ENCODE peak calls at places on chromosomes 16 and 17, in five cellular contexts. One of them, this sample, is unnamed.

GRCh38 chr16:30997000-30997886 is 12.2 kb downstream of the HSD3B7 start:
- DNase-seq in IMR-90: peak; percentile 41
- DNase-seq in GM23248: peak; percentile 92
- DNase-seq in mucosa of descending colon: peak; percentile 90
- DNase-seq in heart left ventricle: peak; percentile 83
- DNase-seq in this sample: peak; percentile 53

GRCh38 chr16:29765167-29766032 is 12.7 kb upstream of the ZG16 start:
- DNase-seq in IMR-90: no peak
- DNase-seq in GM23248: no peak
- DNase-seq in mucosa of descending colon: peak; percentile 73
- DNase-seq in heart left ventricle: no peak
- DNase-seq in this sample: no peak

GRCh38 chr16:12099451-12100123 is 123.1 kb downstream of the SNX29 start:
- DNase-seq in IMR-90: no peak
- DNase-seq in GM23248: no peak
- DNase-seq in mucosa of descending colon: no peak
- DNase-seq in heart left ventricle: no peak
- DNase-seq in this sample: no peak

GRCh38 chr16:8685617-8686016 is 11.2 kb downstream of the ABAT start:
- DNase-seq in IMR-90: no peak
- DNase-seq in GM23248: no peak
- DNase-seq in mucosa of descending colon: no peak
- DNase-seq in heart left ventricle: no peak
- DNase-seq in this sample: no peak

GRCh38 chr17:44911133-44912001 is 3.9 kb downstream of the GFAP start:
- DNase-seq in IMR-90: peak; percentile 24
- DNase-seq in GM23248: peak; percentile 73
- DNase-seq in mucosa of descending colon: peak; percentile 75
- DNase-seq in heart left ventricle: peak; percentile 74
- DNase-seq in this sample: peak; percentile 32

GRCh38 chr17:56985371-56986162 is 7.6 kb downstream of the SCPEP1 start:
- DNase-seq in IMR-90: no peak
- DNase-seq in GM23248: no peak
- DNase-seq in mucosa of descending colon: no peak
- DNase-seq in heart left ventricle: no peak
- DNase-seq in this sample: no peak

GRCh38 chr16:67237396-67238277 is 9.6 kb downstream of the FHOD1 start:
- DNase-seq in IMR-90: no peak
- DNase-seq in GM23248: no peak
- DNase-seq in mucosa of descending colon: peak; percentile 15
- DNase-seq in heart left ventricle: peak; percentile 18
- DNase-seq in this sample: no peak

GRCh38 chr16:82748026-82748425 is 121.3 kb downstream of the CDH13 start:
- DNase-seq in IMR-90: peak; percentile 66
- DNase-seq in GM23248: peak; percentile 81
- DNase-seq in mucosa of descending colon: no peak
- DNase-seq in heart left ventricle: peak; percentile 66
- DNase-seq in this sample: peak; percentile 81

GRCh38 chr17:48526986-48527741 is 3.6 kb downstream of the HOXB1 start:
- DNase-seq in IMR-90: no peak
- DNase-seq in GM23248: no peak
- DNase-seq in mucosa of descending colon: no peak
- DNase-seq in heart left ventricle: no peak
- DNase-seq in this sample: no peak

GRCh38 chr17:57559226-57559625 is 185.9 kb downstream of the CCDC182 start:
- DNase-seq in IMR-90: no peak
- DNase-seq in GM23248: no peak
- DNase-seq in mucosa of descending colon: no peak
- DNase-seq in heart left ventricle: no peak
- DNase-seq in this sample: no peak

GRCh38 chr17:61088556-61088955 is 311.1 kb upstream of the TBX2 start:
- DNase-seq in IMR-90: peak; percentile 25
- DNase-seq in GM23248: no peak
- DNase-seq in mucosa of descending colon: no peak
- DNase-seq in heart left ventricle: no peak
- DNase-seq in this sample: no peak

GRCh38 chr16:4957720-4958509 is at the start of gene SEC14L5:
- DNase-seq in IMR-90: peak; percentile 97
- DNase-seq in GM23248: peak; percentile 100
- DNase-seq in mucosa of descending colon: peak; percentile 99
- DNase-seq in heart left ventricle: peak; percentile 98
- DNase-seq in this sample: peak; percentile 96

GRCh38 chr16:75761111-75761510 is 34.8 kb upstream of the CPHXL start:
- DNase-seq in IMR-90: peak; percentile 11
- DNase-seq in GM23248: peak; percentile 42
- DNase-seq in mucosa of descending colon: no peak
- DNase-seq in heart left ventricle: no peak
- DNase-seq in this sample: peak; percentile 22

GRCh38 chr17:75326587-75326955 is 37.3 kb upstream of the SLC25A19 start:
- DNase-seq in IMR-90: no peak
- DNase-seq in GM23248: no peak
- DNase-seq in mucosa of descending colon: no peak
- DNase-seq in heart left ventricle: no peak
- DNase-seq in this sample: no peak
- H3K4me3 ChIP-seq in IMR-90: no peak overlapping the region
- H3K4me3 ChIP-seq in GM23248: no peak overlapping the region
- H3K4me3 ChIP-seq in mucosa of descending colon: no peak overlapping the region
- H3K4me3 ChIP-seq in heart left ventricle: no peak overlapping the region
- H3K4me3 ChIP-seq in this sample: no peak overlapping the region

GRCh38 chr17:83099570-83100181 is 20.3 kb downstream of the METRNL start:
- DNase-seq in IMR-90: no peak
- DNase-seq in GM23248: peak; percentile 80
- DNase-seq in mucosa of descending colon: peak; percentile 67
- DNase-seq in heart left ventricle: peak; percentile 75
- DNase-seq in this sample: peak; percentile 69

GRCh38 chr17:83096401-83097220 is 17.2 kb downstream of the METRNL start:
- DNase-seq in IMR-90: no peak
- DNase-seq in GM23248: no peak
- DNase-seq in mucosa of descending colon: peak; percentile 66
- DNase-seq in heart left ventricle: no peak
- DNase-seq in this sample: no peak

GRCh38 chr17:83097831-83098230 is 18.4 kb downstream of the METRNL start:
- DNase-seq in IMR-90: no peak
- DNase-seq in GM23248: no peak
- DNase-seq in mucosa of descending colon: peak; percentile 42
- DNase-seq in heart left ventricle: no peak
- DNase-seq in this sample: no peak

GRCh38 chr17:83099086-83099540 is 19.7 kb downstream of the METRNL start:
- DNase-seq in IMR-90: no peak
- DNase-seq in GM23248: peak; percentile 53
- DNase-seq in mucosa of descending colon: peak; percentile 48
- DNase-seq in heart left ventricle: no peak
- DNase-seq in this sample: no peak

GRCh38 chr17:83098241-83099085 is 19.1 kb downstream of the METRNL start:
- DNase-seq in IMR-90: no peak
- DNase-seq in GM23248: peak; percentile 75
- DNase-seq in mucosa of descending colon: peak; percentile 50
- DNase-seq in heart left ventricle: no peak
- DNase-seq in this sample: peak; percentile 21
- H3K4me3 ChIP-seq in IMR-90: no peak overlapping the region
- H3K4me3 ChIP-seq in GM23248: no peak overlapping the region
- H3K4me3 ChIP-seq in mucosa of descending colon: no peak overlapping the region
- H3K4me3 ChIP-seq in heart left ventricle: no peak overlapping the region
- H3K4me3 ChIP-seq in this sample: no peak overlapping the region

GRCh38 chr16:15961060-15961511 is 11.7 kb downstream of the ABCC1 start:
- DNase-seq in IMR-90: peak; percentile 68
- DNase-seq in GM23248: no peak
- DNase-seq in mucosa of descending colon: no peak
- DNase-seq in heart left ventricle: no peak
- DNase-seq in this sample: peak; percentile 69
- H3K4me3 ChIP-seq in IMR-90: no peak overlapping the region
- H3K4me3 ChIP-seq in GM23248: no peak overlapping the region
- H3K4me3 ChIP-seq in mucosa of descending colon: no peak overlapping the region
- H3K4me3 ChIP-seq in heart left ventricle: no peak overlapping the region
- H3K4me3 ChIP-seq in this sample: no peak overlapping the region

GRCh38 chr17:66378296-66378695 is 75.9 kb downstream of the PRKCA start:
- DNase-seq in IMR-90: peak; percentile 22
- DNase-seq in GM23248: no peak
- DNase-seq in mucosa of descending colon: no peak
- DNase-seq in heart left ventricle: no peak
- DNase-seq in this sample: peak; percentile 30

GRCh38 chr17:66373079-66373478 is 70.7 kb downstream of the PRKCA start:
- DNase-seq in IMR-90: no peak
- DNase-seq in GM23248: no peak
- DNase-seq in mucosa of descending colon: no peak
- DNase-seq in heart left ventricle: no peak
- DNase-seq in this sample: no peak

GRCh38 chr17:66373944-66374817 is 71.8 kb downstream of the PRKCA start:
- DNase-seq in IMR-90: no peak
- DNase-seq in GM23248: no peak
- DNase-seq in mucosa of descending colon: peak; percentile 54
- DNase-seq in heart left ventricle: peak; percentile 52
- DNase-seq in this sample: no peak

GRCh38 chr17:66372182-66372581 is 69.8 kb downstream of the PRKCA start:
- DNase-seq in IMR-90: no peak
- DNase-seq in GM23248: no peak
- DNase-seq in mucosa of descending colon: no peak
- DNase-seq in heart left ventricle: no peak
- DNase-seq in this sample: no peak

DNA sequence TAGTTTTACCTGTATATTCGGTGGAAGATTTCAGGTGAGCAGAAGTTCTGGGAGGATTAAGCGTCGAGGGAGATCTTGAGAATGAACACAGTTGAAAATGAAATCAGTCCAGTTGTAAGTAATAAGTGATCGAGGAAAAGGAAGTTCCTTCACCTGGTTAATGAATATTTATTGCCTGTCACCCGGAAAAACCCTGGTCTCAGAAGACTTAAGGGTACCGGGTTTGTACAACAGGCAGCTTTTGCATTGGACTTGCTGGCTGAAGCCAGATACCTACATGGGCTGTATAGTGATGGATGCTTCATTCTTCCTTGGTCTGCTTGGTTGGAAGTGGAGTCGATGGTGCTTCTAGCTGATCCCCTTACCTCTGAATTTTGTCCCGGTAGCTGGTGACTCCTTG is 72.7 kb downstream of the PRKCA start:
- DNase-seq in IMR-90: no peak
- DNase-seq in GM23248: no peak
- DNase-seq in mucosa of descending colon: no peak
- DNase-seq in heart left ventricle: no peak
- DNase-seq in this sample: no peak
- H3K4me3 ChIP-seq in IMR-90: no peak overlapping the region
- H3K4me3 ChIP-seq in GM23248: no peak overlapping the region
- H3K4me3 ChIP-seq in mucosa of descending colon: no peak overlapping the region
- H3K4me3 ChIP-seq in heart left ventricle: no peak overlapping the region
- H3K4me3 ChIP-seq in this sample: no peak overlapping the region

GRCh38 chr17:49646391-49647255 is 31.3 kb downstream of the SPOP start:
- DNase-seq in IMR-90: peak; percentile 77
- DNase-seq in GM23248: peak; percentile 84
- DNase-seq in mucosa of descending colon: no peak
- DNase-seq in heart left ventricle: no peak
- DNase-seq in this sample: peak; percentile 86
- H3K4me3 ChIP-seq in IMR-90: peak overlapping the region; percentile 37
- H3K4me3 ChIP-seq in GM23248: peak overlapping the region; percentile 66
- H3K4me3 ChIP-seq in mucosa of descending colon: no peak overlapping the region
- H3K4me3 ChIP-seq in heart left ventricle: no peak overlapping the region
- H3K4me3 ChIP-seq in this sample: peak overlapping the region; percentile 9

GRCh38 chr16:86344881-86345280 is 165.4 kb upstream of the FOXF1 start:
- DNase-seq in IMR-90: no peak
- DNase-seq in GM23248: no peak
- DNase-seq in mucosa of descending colon: no peak
- DNase-seq in heart left ventricle: no peak
- DNase-seq in this sample: no peak

GRCh38 chr16:86345521-86345920 is 164.8 kb upstream of the FOXF1 start:
- DNase-seq in IMR-90: no peak
- DNase-seq in GM23248: no peak
- DNase-seq in mucosa of descending colon: no peak
- DNase-seq in heart left ventricle: no peak
- DNase-seq in this sample: no peak

GRCh38 chr16:86343111-86343642 is 167.2 kb upstream of the FOXF1 start:
- DNase-seq in IMR-90: peak; percentile 89
- DNase-seq in GM23248: peak; percentile 85
- DNase-seq in mucosa of descending colon: peak; percentile 44
- DNase-seq in heart left ventricle: peak; percentile 34
- DNase-seq in this sample: peak; percentile 66

GRCh38 chr16:86344586-86344871 is 165.8 kb upstream of the FOXF1 start:
- DNase-seq in IMR-90: no peak
- DNase-seq in GM23248: no peak
- DNase-seq in mucosa of descending colon: no peak
- DNase-seq in heart left ventricle: no peak
- DNase-seq in this sample: no peak

GRCh38 chr16:86343733-86344585 is 166.4 kb upstream of the FOXF1 start:
- DNase-seq in IMR-90: peak; percentile 54
- DNase-seq in GM23248: peak; percentile 46
- DNase-seq in mucosa of descending colon: no peak
- DNase-seq in heart left ventricle: no peak
- DNase-seq in this sample: peak; percentile 3
- H3K4me3 ChIP-seq in IMR-90: no peak overlapping the region
- H3K4me3 ChIP-seq in GM23248: peak overlapping the region; percentile 47
- H3K4me3 ChIP-seq in mucosa of descending colon: no peak overlapping the region
- H3K4me3 ChIP-seq in heart left ventricle: peak overlapping the region; percentile 28
- H3K4me3 ChIP-seq in this sample: no peak overlapping the region